ENCODE peak calls at places on chromosomes 12 and 14, in five cellular contexts. A, I, L, G and W are unnamed samples.

GRCh38 chr12:107525063-107525718 is 160.4 kb upstream of the PWP1 start:
- DNase-seq in A (no peak), I (no peak), L (no peak), G (no peak), W (no peak)

GRCh38 chr14:68412505-68413496 is 380.1 kb downstream of the ZFP36L1 start:
- DNase-seq in A (no peak), I (no peak), L (no peak), G (no peak), W (no peak)

GRCh38 chr14:55624913-55625312 is 44.9 kb downstream of the KTN1 start:
- DNase-seq in A (no peak), I (no peak), L (no peak), G (no peak), W (no peak)

GRCh38 chr12:55797068-55797467 is 20.5 kb downstream of the SARNP start:
- DNase-seq in A (peak), I (no peak), L (no peak), G (no peak), W (peak)

GRCh38 chr12:26726956-26727355 is 106.0 kb downstream of the ITPR2 start:
- DNase-seq in A (no peak), I (no peak), L (no peak), G (no peak), W (no peak)

GRCh38 chr14:81529391-81529790 is 4.3 kb downstream of the SEL1L start:
- DNase-seq in A (no peak), I (no peak), L (no peak), G (no peak), W (no peak)

GRCh38 chr14:60021619-60022018 is 70.1 kb upstream of the PCNX4 start:
- DNase-seq in A (no peak), I (no peak), L (no peak), G (no peak), W (no peak)

GRCh38 chr12:13215056-13215455 is 18.5 kb downstream of the EMP1 start:
- DNase-seq in A (no peak), I (no peak), L (no peak), G (no peak), W (no peak)

GRCh38 chr12:107929436-107929835 is 154.9 kb downstream of the ASCL4 start:
- DNase-seq in A (peak), I (no peak), L (no peak), G (no peak), W (peak)

GRCh38 chr12:115871714-115872113 is 405.8 kb downstream of the MED13L start:
- DNase-seq in A (peak), I (no peak), L (no peak), G (no peak), W (peak)

GRCh38 chr14:29937116-29937515 is 9.5 kb upstream of the PRKD1 start:
- DNase-seq in A (no peak), I (no peak), L (no peak), G (no peak), W (no peak)

GRCh38 chr14:22471545-22472121 is 117.4 kb downstream of the DAD1 start:
- DNase-seq in A (peak), I (peak), L (peak), G (peak), W (peak)

GRCh38 chr14:22920697-22921096 is 1.7 kb upstream of the RBM23 start:
- DNase-seq in A (no peak), I (no peak), L (no peak), G (peak), W (no peak)

GRCh38 chr14:29463727-29464370 is 463.8 kb downstream of the PRKD1 start:
- DNase-seq in A (no peak), I (no peak), L (no peak), G (no peak), W (no peak)

GRCh38 chr12:121803861-121804416 is at the start of gene SETD1B:
- DNase-seq in A (peak), I (peak), L (peak), G (peak), W (no peak)

DNA sequence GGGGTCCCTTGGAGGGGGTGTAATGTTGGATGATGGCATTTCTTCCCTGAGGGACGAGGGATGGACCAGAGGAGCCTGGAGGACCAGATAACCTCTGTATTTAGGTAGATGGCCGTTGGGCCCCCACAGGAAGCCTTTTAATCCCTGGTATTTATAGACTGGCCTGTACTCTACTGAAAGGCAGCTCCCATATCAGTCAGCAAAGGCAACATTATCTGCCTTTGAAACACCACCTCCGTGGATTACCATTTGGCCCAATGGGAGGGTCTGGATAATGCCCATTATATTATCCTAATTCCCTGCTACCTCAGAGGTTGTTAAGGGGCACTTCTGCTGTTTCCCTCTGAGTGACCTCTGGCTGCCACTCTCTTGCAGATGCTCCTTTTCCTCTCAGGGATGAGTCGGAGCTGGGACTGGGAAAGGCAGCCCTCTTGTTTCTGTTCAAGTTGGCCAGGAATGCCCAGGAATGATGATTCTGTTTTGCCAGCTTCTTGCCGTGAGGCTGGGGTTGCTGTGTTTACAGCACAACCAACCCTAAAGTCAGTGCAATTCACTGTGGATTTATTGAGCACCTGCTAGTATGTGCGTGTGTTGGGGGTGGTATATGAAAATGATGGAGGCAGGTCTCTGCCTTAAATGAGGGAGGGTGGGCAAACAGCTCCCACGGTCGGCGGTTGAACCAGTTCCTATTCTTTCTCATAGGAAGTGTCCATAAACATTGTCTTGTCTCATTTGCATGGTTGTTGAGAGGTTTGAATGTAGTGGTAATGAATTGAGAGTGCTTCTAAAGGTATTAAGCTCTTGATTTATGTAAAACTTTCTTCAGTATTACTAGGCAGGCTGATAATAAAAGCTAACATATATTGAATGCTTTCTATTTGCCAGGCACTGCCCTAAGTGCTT is 18.1 kb downstream of the SUSD6 start:
- DNase-seq in A (peak), I (no peak), L (no peak), G (no peak), W (no peak)
- H3K4me3 ChIP-seq in A (no peak), I (no peak), L (no peak), G (no peak), W (no peak)

GRCh38 chr14:24279301-24280186 is 8.1 kb upstream of the RABGGTA start:
- DNase-seq in A (no peak), I (peak), L (peak), G (peak), W (no peak)
- TF ChIP-seq CTCF in A (no peak), I (peak), L (no peak), G (peak), W (peak)

DNA sequence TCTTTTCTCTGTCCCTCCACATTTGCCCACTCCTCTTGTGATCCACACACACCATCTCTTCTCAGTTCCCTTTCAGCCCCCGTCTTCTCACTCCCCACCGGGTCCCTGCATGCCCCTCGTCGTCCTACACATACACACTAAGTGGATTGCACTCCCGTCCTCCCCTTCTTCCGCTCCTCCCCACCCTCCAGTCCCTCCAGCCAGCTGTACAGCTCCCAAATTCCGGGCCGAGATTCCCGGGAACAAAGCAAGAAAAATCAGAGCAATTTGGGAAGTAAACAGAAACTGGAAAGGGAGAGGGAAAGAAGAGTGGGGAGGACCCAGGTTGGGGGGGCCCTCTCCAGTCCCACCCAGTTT is 282 bp upstream of the IGFBP6 start:
- DNase-seq in A (no peak), I (no peak), L (no peak), G (no peak), W (no peak)
- H3K27ac ChIP-seq in A (no peak), I (peak), L (no peak), G (peak), W (peak)

GRCh38 chr12:131825146-131825892 is 2.9 kb upstream of the MMP17 start:
- DNase-seq in A (no peak), I (no peak), L (peak), G (no peak), W (no peak)
- H3K4me3 ChIP-seq in A (no peak), I (no peak), L (no peak), G (no peak), W (no peak)

DNA sequence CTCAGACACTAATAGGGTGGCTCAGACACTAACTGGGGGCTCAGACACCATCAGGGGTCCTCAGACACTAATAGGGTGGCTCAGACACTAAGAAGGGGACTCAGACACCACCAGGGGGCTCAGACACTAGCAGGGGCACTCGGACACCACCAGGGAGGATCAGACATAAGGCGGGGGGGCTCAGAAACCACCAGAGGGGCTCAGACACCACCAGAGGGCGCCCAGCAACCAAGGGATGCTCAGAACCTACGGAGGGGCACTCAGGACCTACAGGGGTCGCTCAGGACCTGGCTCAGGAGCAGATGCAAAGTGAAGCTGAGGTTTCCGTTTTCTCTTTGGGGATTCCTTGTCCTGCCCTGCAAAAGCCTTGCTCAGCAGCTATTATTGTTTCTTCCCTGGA is 448.5 kb downstream of the TMEM121 start:
- DNase-seq in A (peak), I (no peak), L (no peak), G (no peak), W (no peak)
- TF ChIP-seq CTCF in A (peak), I (no peak), L (no peak), G (peak), W (no peak)

DNA sequence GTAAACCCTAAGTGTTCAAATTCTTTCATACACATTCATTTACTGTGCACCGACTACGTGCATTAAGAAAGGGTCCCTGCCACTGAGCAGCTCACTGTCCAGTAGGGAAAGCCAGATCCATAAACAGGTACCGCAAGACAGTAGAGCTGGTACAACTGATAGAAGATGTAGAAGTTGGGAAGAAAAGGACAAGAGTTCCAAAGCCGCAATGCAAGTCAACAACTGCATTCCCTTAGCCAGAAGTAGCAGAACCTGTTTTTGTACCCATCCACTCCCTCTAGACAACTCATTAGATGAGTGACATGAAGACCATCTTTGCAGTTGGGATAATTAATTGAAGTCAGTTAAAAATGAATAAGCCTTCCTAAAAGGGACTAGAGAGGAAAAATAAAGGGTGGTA is 1.3 kb downstream of the SENP1 start:
- DNase-seq in A (no peak), I (no peak), L (no peak), G (no peak), W (no peak)
- H3K27ac ChIP-seq in A (no peak), I (no peak), L (no peak), G (no peak), W (no peak)

GRCh38 chr14:105605501-105606304 is 79.3 kb downstream of the TMEM121 start:
- DNase-seq in A (no peak), I (no peak), L (peak), G (no peak), W (no peak)

GRCh38 chr14:105602243-105602750 is 75.9 kb downstream of the TMEM121 start:
- DNase-seq in A (no peak), I (no peak), L (peak), G (no peak), W (no peak)

GRCh38 chr14:105600939-105601359 is 74.6 kb downstream of the TMEM121 start:
- DNase-seq in A (no peak), I (no peak), L (no peak), G (no peak), W (no peak)

GRCh38 chr14:105602799-105603763 is 76.7 kb downstream of the TMEM121 start:
- DNase-seq in A (no peak), I (no peak), L (peak), G (no peak), W (no peak)

DNA sequence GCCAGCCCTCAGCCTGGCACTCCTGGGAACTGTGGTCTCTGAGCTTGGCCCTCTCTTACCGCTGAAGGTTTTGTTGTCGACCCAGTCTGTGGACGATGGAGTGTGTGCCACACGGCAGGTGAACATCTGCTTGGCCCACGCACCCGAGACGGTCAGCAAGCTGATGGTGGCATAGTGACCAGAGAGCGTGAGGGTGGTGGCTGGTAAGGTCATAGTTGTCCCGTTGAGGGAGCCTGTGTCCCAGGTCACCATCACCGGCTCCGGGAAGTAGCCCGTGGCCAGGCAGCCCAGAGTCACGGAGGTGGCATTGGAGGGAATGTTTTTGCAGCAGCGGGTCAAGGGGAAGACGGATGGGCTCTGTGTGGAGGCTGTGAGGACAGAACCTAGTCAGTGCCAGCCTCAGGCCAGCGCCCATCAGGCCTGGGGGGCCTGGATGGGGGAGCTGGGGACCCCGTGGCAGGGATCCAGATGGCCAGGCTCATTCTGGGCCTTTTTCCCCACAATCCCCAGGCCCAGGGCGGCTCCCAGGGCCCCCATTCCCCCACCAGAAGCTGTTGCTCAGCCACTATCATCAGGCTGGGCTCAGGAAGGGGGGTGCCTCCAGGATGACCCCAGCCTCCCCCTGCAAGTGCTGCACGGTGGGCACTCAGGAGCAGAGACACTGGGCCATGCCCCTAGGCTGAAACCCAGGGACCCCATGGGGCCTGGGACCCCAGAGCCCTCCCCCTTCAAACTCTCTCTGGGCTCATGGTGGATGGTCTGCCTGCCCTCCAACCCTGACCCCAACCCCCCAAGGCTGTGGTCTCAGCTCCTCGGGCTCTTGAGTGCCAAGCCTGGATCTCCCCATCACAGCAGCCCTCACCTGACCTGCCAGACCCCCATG is 75.2 kb downstream of the TMEM121 start:
- DNase-seq in A (no peak), I (no peak), L (peak), G (no peak), W (no peak)
- H3K4me3 ChIP-seq in A (no peak), I (no peak), L (no peak), G (no peak), W (no peak)